ENCODE peak calls at places on chromosomes 11 and 22, in seven cellular contexts. One of them, this sample, is unnamed.
A peak's percentile ranks its signal among the peaks of the same experiment; 100 is the strongest.

GRCh38 chr11:62601114-62601363 is 626 bp downstream of the MTA2 start:
- DNase-seq in lower leg skin: no peak
- DNase-seq in AG10803: peak; percentile 29
- DNase-seq in ascending aorta: no peak
- DNase-seq in RWPE2: no peak
- DNase-seq in esophagus muscularis mucosa: no peak
- DNase-seq in PC-9: no peak
- DNase-seq in this sample: no peak

GRCh38 chr11:17735823-17736772 is 1.5 kb downstream of the KCNC1 start:
- DNase-seq in lower leg skin: no peak
- DNase-seq in AG10803: no peak
- DNase-seq in ascending aorta: no peak
- DNase-seq in RWPE2: no peak
- DNase-seq in esophagus muscularis mucosa: no peak
- DNase-seq in PC-9: no peak
- DNase-seq in this sample: no peak

GRCh38 chr11:107017104-107017432 is 1.2 kb downstream of the GUCY1A2 start:
- DNase-seq in lower leg skin: no peak
- DNase-seq in AG10803: no peak
- DNase-seq in ascending aorta: no peak
- DNase-seq in RWPE2: no peak
- DNase-seq in esophagus muscularis mucosa: no peak
- DNase-seq in PC-9: no peak
- DNase-seq in this sample: no peak

GRCh38 chr22:48417143-48418070 is 1410.3 kb downstream of the BRD1 start:
- DNase-seq in lower leg skin: no peak
- DNase-seq in AG10803: no peak
- DNase-seq in ascending aorta: no peak
- DNase-seq in RWPE2: no peak
- DNase-seq in esophagus muscularis mucosa: no peak
- DNase-seq in PC-9: no peak
- DNase-seq in this sample: no peak

GRCh38 chr11:70470127-70470526 is 71.8 kb downstream of the CTTN start:
- DNase-seq in lower leg skin: peak; percentile 24
- DNase-seq in AG10803: peak; percentile 61
- DNase-seq in ascending aorta: no peak
- DNase-seq in RWPE2: no peak
- DNase-seq in esophagus muscularis mucosa: no peak
- DNase-seq in PC-9: no peak
- DNase-seq in this sample: no peak

GRCh38 chr22:42184852-42185251 is 54.2 kb upstream of the CYP2D6 start:
- DNase-seq in lower leg skin: no peak
- DNase-seq in AG10803: no peak
- DNase-seq in ascending aorta: no peak
- DNase-seq in RWPE2: no peak
- DNase-seq in esophagus muscularis mucosa: no peak
- DNase-seq in PC-9: no peak
- DNase-seq in this sample: no peak

GRCh38 chr22:21044931-21045584 is 688 bp upstream of the LRRC74B start:
- DNase-seq in lower leg skin: no peak
- DNase-seq in AG10803: peak; percentile 66
- DNase-seq in ascending aorta: no peak
- DNase-seq in RWPE2: no peak
- DNase-seq in esophagus muscularis mucosa: no peak
- DNase-seq in PC-9: no peak
- DNase-seq in this sample: no peak

GRCh38 chr11:121291896-121292502 is 572 bp upstream of the SC5D start:
- DNase-seq in lower leg skin: no peak
- DNase-seq in AG10803: no peak
- DNase-seq in ascending aorta: no peak
- DNase-seq in RWPE2: no peak
- DNase-seq in esophagus muscularis mucosa: no peak
- DNase-seq in PC-9: peak; percentile 43
- DNase-seq in this sample: peak; percentile 59

GRCh38 chr11:76916712-76917111 is 56.0 kb downstream of the ACER3 start:
- DNase-seq in lower leg skin: no peak
- DNase-seq in AG10803: no peak
- DNase-seq in ascending aorta: no peak
- DNase-seq in RWPE2: no peak
- DNase-seq in esophagus muscularis mucosa: no peak
- DNase-seq in PC-9: no peak
- DNase-seq in this sample: no peak

GRCh38 chr11:62842171-62842717 is 2.9 kb upstream of the WDR74 start:
- DNase-seq in lower leg skin: peak; percentile 32
- DNase-seq in AG10803: no peak
- DNase-seq in ascending aorta: no peak
- DNase-seq in RWPE2: no peak
- DNase-seq in esophagus muscularis mucosa: no peak
- DNase-seq in PC-9: no peak
- DNase-seq in this sample: peak; percentile 61

GRCh38 chr22:21587803-21588611 is 20.5 kb downstream of the UBE2L3 start:
- DNase-seq in lower leg skin: no peak
- DNase-seq in AG10803: peak; percentile 45
- DNase-seq in ascending aorta: no peak
- DNase-seq in RWPE2: no peak
- DNase-seq in esophagus muscularis mucosa: no peak
- DNase-seq in PC-9: no peak
- DNase-seq in this sample: no peak

GRCh38 chr11:26993965-26994446 is at the start of gene FIBIN:
- DNase-seq in lower leg skin: peak; percentile 56
- DNase-seq in AG10803: peak; percentile 75
- DNase-seq in ascending aorta: no peak
- DNase-seq in RWPE2: no peak
- DNase-seq in esophagus muscularis mucosa: no peak
- DNase-seq in PC-9: no peak
- DNase-seq in this sample: no peak

GRCh38 chr11:79439430-79439892 is 1.4 kb downstream of the TENM4 start:
- DNase-seq in lower leg skin: no peak
- DNase-seq in AG10803: peak; percentile 37
- DNase-seq in ascending aorta: no peak
- DNase-seq in RWPE2: no peak
- DNase-seq in esophagus muscularis mucosa: no peak
- DNase-seq in PC-9: no peak
- DNase-seq in this sample: no peak

GRCh38 chr11:114159802-114160588 is 100.5 kb downstream of the ZBTB16 start:
- DNase-seq in lower leg skin: peak; percentile 99
- DNase-seq in AG10803: peak; percentile 95
- DNase-seq in ascending aorta: peak; percentile 98
- DNase-seq in RWPE2: peak; percentile 97
- DNase-seq in esophagus muscularis mucosa: peak; percentile 100
- DNase-seq in PC-9: peak; percentile 84
- DNase-seq in this sample: peak; percentile 100

GRCh38 chr11:102410382-102410784 is 42.2 kb downstream of the TMEM123 start:
- DNase-seq in lower leg skin: no peak
- DNase-seq in AG10803: peak; percentile 31
- DNase-seq in ascending aorta: no peak
- DNase-seq in RWPE2: no peak
- DNase-seq in esophagus muscularis mucosa: no peak
- DNase-seq in PC-9: no peak
- DNase-seq in this sample: no peak

GRCh38 chr22:37525073-37525745 is 6.0 kb upstream of the CARD10 start:
- DNase-seq in lower leg skin: no peak
- DNase-seq in AG10803: peak; percentile 72
- DNase-seq in ascending aorta: no peak
- DNase-seq in RWPE2: peak; percentile 94
- DNase-seq in esophagus muscularis mucosa: no peak
- DNase-seq in PC-9: peak; percentile 91
- DNase-seq in this sample: no peak

GRCh38 chr22:19085233-19086043 is 36.8 kb downstream of the DGCR2 start:
- DNase-seq in lower leg skin: no peak
- DNase-seq in AG10803: peak; percentile 50
- DNase-seq in ascending aorta: no peak
- DNase-seq in RWPE2: no peak
- DNase-seq in esophagus muscularis mucosa: no peak
- DNase-seq in PC-9: no peak
- DNase-seq in this sample: peak; percentile 38

GRCh38 chr11:28144808-28145207 is 36.6 kb downstream of the METTL15 start:
- DNase-seq in lower leg skin: no peak
- DNase-seq in AG10803: peak; percentile 42
- DNase-seq in ascending aorta: no peak
- DNase-seq in RWPE2: no peak
- DNase-seq in esophagus muscularis mucosa: no peak
- DNase-seq in PC-9: no peak
- DNase-seq in this sample: no peak

GRCh38 chr11:108895579-108896480 is 231.0 kb downstream of the DDX10 start:
- DNase-seq in lower leg skin: no peak
- DNase-seq in AG10803: peak; percentile 44
- DNase-seq in ascending aorta: no peak
- DNase-seq in RWPE2: no peak
- DNase-seq in esophagus muscularis mucosa: no peak
- DNase-seq in PC-9: peak; percentile 92
- DNase-seq in this sample: no peak

GRCh38 chr11:115349427-115349826 is 154.8 kb downstream of the CADM1 start:
- DNase-seq in lower leg skin: no peak
- DNase-seq in AG10803: no peak
- DNase-seq in ascending aorta: no peak
- DNase-seq in RWPE2: no peak
- DNase-seq in esophagus muscularis mucosa: no peak
- DNase-seq in PC-9: no peak
- DNase-seq in this sample: no peak

GRCh38 chr11:2794419-2794795 is 91.2 kb downstream of the CDKN1C start:
- DNase-seq in lower leg skin: no peak
- DNase-seq in AG10803: no peak
- DNase-seq in ascending aorta: no peak
- DNase-seq in RWPE2: no peak
- DNase-seq in esophagus muscularis mucosa: no peak
- DNase-seq in PC-9: no peak
- DNase-seq in this sample: no peak

GRCh38 chr11:19087658-19088057 is 27.1 kb upstream of the MRGPRX2 start:
- DNase-seq in lower leg skin: no peak
- DNase-seq in AG10803: peak; percentile 78
- DNase-seq in ascending aorta: no peak
- DNase-seq in RWPE2: peak; percentile 71
- DNase-seq in esophagus muscularis mucosa: no peak
- DNase-seq in PC-9: peak; percentile 98
- DNase-seq in this sample: no peak

DNA sequence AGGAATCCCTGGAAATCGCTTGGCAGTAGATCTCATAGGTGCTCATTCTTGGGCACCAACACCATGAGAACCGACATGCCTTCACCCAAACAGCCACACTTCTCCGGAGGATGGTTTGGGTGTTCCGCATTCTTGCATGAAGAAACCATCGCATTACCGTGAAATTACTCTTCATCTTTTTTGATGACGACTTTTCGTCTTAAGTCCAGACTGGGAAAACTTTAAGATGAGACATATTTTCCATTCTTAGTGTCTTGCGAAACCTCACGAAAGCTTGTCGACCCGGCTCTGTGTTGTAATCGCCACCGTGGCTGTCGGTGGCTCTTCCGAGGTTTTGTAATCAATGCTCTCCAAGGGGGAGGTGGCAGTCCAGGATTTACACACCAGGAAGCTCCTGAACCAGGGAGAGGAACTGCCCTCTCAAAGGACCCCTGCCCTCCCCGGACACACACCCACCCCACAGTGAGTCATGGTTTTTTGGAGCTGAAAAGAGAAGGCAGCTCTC is 1.7 kb downstream of the TOM1 start:
- DNase-seq in lower leg skin: peak; percentile 60
- DNase-seq in AG10803: peak; percentile 100
- DNase-seq in ascending aorta: peak; percentile 50
- DNase-seq in RWPE2: no peak
- DNase-seq in esophagus muscularis mucosa: no peak
- DNase-seq in PC-9: peak; percentile 99
- DNase-seq in this sample: peak; percentile 76
- H3K4me3 ChIP-seq in lower leg skin: no peak overlapping the region
- H3K4me3 ChIP-seq in AG10803: peak overlapping the region; percentile 91
- H3K4me3 ChIP-seq in ascending aorta: peak overlapping the region; percentile 92
- H3K4me3 ChIP-seq in RWPE2: no peak overlapping the region
- H3K4me3 ChIP-seq in esophagus muscularis mucosa: no peak overlapping the region
- H3K4me3 ChIP-seq in PC-9: peak overlapping the region; percentile 75
- H3K4me3 ChIP-seq in this sample: no peak overlapping the region

DNA sequence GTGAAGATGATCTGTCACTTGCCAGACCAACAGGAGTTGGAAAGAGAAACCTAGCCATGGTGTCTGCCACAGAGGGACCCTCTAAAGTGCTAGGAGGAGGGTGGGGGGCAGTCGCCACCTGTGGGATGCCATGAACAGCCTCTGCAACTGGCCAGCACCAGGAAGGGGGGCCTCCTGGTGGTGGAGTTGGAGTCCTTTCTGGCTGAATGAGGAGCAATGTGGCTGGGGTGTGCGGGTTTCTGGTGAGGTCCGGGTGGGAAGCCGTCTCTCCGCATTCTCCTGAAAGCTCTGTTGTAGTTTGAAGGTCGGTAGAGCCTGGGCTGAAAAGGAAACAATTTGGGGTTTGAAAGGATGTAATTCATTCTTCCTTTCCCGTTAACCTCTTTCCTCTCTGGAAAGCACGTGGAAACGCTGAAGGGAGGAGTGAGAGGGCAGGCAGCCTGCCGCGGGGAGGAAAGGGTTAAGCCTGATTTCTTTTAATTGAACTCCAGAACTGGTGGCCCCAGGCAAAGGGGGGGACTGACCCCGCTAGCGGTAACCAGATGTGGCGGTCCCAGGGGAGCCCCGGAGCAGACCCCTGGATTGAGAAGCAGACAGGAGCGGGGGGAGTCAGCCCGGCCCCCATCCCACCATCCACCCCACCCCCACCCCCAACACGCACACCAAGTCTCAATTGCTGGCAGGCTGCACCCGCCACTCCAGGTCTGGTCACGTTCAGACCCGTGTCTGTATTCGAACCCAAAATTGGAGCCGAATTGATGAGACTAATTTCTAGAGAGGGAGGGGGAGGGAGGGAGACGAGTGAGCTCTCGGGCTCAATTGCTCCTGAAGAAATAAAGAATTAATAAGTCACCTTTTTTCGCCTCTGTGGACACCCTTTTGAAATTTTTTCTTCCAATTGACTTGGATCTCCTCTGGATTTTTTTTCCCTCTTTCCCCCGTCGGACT is 1.8 kb upstream of the FLI1 start:
- DNase-seq in lower leg skin: no peak
- DNase-seq in AG10803: no peak
- DNase-seq in ascending aorta: no peak
- DNase-seq in RWPE2: no peak
- DNase-seq in esophagus muscularis mucosa: no peak
- DNase-seq in PC-9: no peak
- DNase-seq in this sample: no peak
- TF ChIP-seq CTCF in lower leg skin: no peak
- TF ChIP-seq CTCF in AG10803: peak; percentile 30
- TF ChIP-seq CTCF in ascending aorta: no peak
- TF ChIP-seq CTCF in RWPE2: no peak
- TF ChIP-seq CTCF in esophagus muscularis mucosa: no peak
- TF ChIP-seq CTCF in PC-9: no peak
- TF ChIP-seq CTCF in this sample: no peak

GRCh38 chr22:50269573-50270301 is 443 bp downstream of the MAPK11 start:
- DNase-seq in lower leg skin: no peak
- DNase-seq in AG10803: peak; percentile 38
- DNase-seq in ascending aorta: no peak
- DNase-seq in RWPE2: no peak
- DNase-seq in esophagus muscularis mucosa: no peak
- DNase-seq in PC-9: no peak
- DNase-seq in this sample: no peak
- H3K4me3 ChIP-seq in lower leg skin: peak overlapping the region; percentile 14
- H3K4me3 ChIP-seq in AG10803: peak overlapping the region; percentile 50
- H3K4me3 ChIP-seq in ascending aorta: peak overlapping the region; percentile 66
- H3K4me3 ChIP-seq in RWPE2: peak overlapping the region; percentile 33
- H3K4me3 ChIP-seq in esophagus muscularis mucosa: peak overlapping the region; percentile 58
- H3K4me3 ChIP-seq in PC-9: peak overlapping the region; percentile 82
- H3K4me3 ChIP-seq in this sample: peak overlapping the region; percentile 62

DNA sequence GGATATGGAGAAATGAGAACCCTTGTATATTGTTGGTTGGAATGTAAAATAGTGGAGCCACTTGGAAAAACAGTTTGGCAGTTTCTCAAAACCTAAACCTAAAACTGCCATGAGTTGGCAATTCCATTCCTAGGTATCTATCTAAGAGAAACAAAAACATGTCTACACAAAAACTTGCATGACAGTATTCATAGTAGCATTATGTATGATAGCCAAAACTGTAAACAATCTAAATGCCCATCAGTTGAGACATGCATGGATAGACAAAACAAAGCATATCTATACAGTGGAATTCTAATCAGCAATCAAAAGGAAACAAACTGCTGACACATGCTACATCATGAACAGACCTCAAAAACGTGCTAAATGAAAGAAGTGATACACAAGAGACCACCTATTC is 34.9 kb downstream of the TRAF6 start:
- DNase-seq in lower leg skin: no peak
- DNase-seq in AG10803: peak; percentile 36
- DNase-seq in ascending aorta: no peak
- DNase-seq in RWPE2: no peak
- DNase-seq in esophagus muscularis mucosa: no peak
- DNase-seq in PC-9: no peak
- DNase-seq in this sample: no peak
- TF ChIP-seq CTCF in lower leg skin: no peak
- TF ChIP-seq CTCF in AG10803: no peak
- TF ChIP-seq CTCF in ascending aorta: no peak
- TF ChIP-seq CTCF in RWPE2: no peak
- TF ChIP-seq CTCF in esophagus muscularis mucosa: no peak
- TF ChIP-seq CTCF in PC-9: no peak
- TF ChIP-seq CTCF in this sample: no peak